ENCODE peak calls at places on chromosomes 16 and 17, in six cellular contexts. G is HCT116, Y is GM12878, L is K562, A is upper lobe of left lung, U is HepG2. X is an unnamed sample.

GRCh38 chr16:52283581-52284375 is 263.2 kb downstream of the TOX3 start:
- ATAC-seq in G (no peak), A (no peak), Y (no peak), U (no peak), L (no peak), X (no peak)

GRCh38 chr16:53094013-53094630 is 39.3 kb downstream of the CHD9 start:
- ATAC-seq in A (no peak), Y (peak; percentile 55), L (peak; percentile 82), U (no peak), G (peak; percentile 79), X (no peak)

GRCh38 chr17:47358652-47359051 is 34.9 kb downstream of the EFCAB13 start:
- ATAC-seq in U (no peak), A (no peak), G (no peak), Y (no peak), L (no peak), X (no peak)

GRCh38 chr16:56824335-56824734 is 40.7 kb upstream of the SLC12A3 start:
- ATAC-seq in G (peak; percentile 83), U (peak; percentile 94), Y (peak; percentile 58), L (peak; percentile 72), A (peak; percentile 35), X (no peak)

GRCh38 chr17:9204623-9205329 is 183.5 kb downstream of the NTN1 start:
- ATAC-seq in G (no peak), A (no peak), L (no peak), Y (no peak), U (no peak), X (no peak)

GRCh38 chr16:50842013-50842505 is 100.2 kb downstream of the CYLD start:
- ATAC-seq in Y (no peak), G (no peak), L (no peak), U (peak; percentile 12), A (no peak), X (no peak)

GRCh38 chr17:31489295-31490018 is 98.0 kb downstream of the RAB11FIP4 start:
- ATAC-seq in L (peak; percentile 71), G (peak; percentile 27), Y (no peak), U (peak; percentile 28), A (no peak), X (no peak)

GRCh38 chr17:6509295-6509771 is 47.0 kb downstream of the PITPNM3 start:
- ATAC-seq in Y (no peak), A (no peak), U (no peak), L (peak; percentile 87), G (peak; percentile 48), X (no peak)

GRCh38 chr17:37768438-37768837 is 23.6 kb upstream of the HNF1B start:
- ATAC-seq in L (no peak), U (no peak), G (no peak), A (no peak), Y (peak; percentile 3), X (no peak)

GRCh38 chr17:58956997-58957724 is 149.5 kb downstream of the TRIM37 start:
- ATAC-seq in L (no peak), G (no peak), A (no peak), Y (no peak), U (no peak), X (no peak)

GRCh38 chr16:82311528-82311927 is 141.5 kb upstream of the MPHOSPH6 start:
- ATAC-seq in U (no peak), L (no peak), A (no peak), Y (no peak), G (no peak), X (no peak)

GRCh38 chr16:79707867-79708266 is 107.3 kb upstream of the MAF start:
- ATAC-seq in G (no peak), Y (no peak), A (peak; percentile 92), U (no peak), L (no peak), X (peak; percentile 93)

GRCh38 chr16:58411736-58412614 is 19.7 kb downstream of the GINS3 start:
- ATAC-seq in L (peak; percentile 92), Y (no peak), U (peak; percentile 75), A (no peak), G (peak; percentile 42), X (no peak)

GRCh38 chr17:31131299-31131698 is 36.5 kb downstream of the NF1 start:
- ATAC-seq in Y (no peak), A (no peak), L (no peak), G (no peak), U (no peak), X (no peak)

GRCh38 chr17:57327176-57327970 is 71.0 kb downstream of the MSI2 start:
- ATAC-seq in A (no peak), Y (no peak), G (no peak), U (no peak), L (no peak), X (no peak)

GRCh38 chr17:74998783-74999182 is 11.4 kb downstream of the CDR2L start:
- ATAC-seq in Y (no peak), A (no peak), L (peak; percentile 31), G (no peak), U (no peak), X (no peak)

GRCh38 chr16:1770328-1771071 is 843 bp downstream of the NME3 start:
- ATAC-seq in A (peak; percentile 22), U (no peak), Y (peak; percentile 38), G (peak; percentile 52), L (peak; percentile 5), X (peak; percentile 40)

GRCh38 chr17:27489045-27489715 is 32.9 kb downstream of the KSR1 start:
- ATAC-seq in L (no peak), U (no peak), A (peak; percentile 94), Y (no peak), G (peak; percentile 67), X (peak; percentile 87)

GRCh38 chr17:4837471-4838305 is 4.5 kb downstream of the MINK1 start:
- ATAC-seq in L (no peak), U (no peak), Y (no peak), A (no peak), G (no peak), X (no peak)

GRCh38 chr16:553601-554296 is 6.4 kb upstream of the PRR35 start:
- ATAC-seq in U (no peak), Y (no peak), A (no peak), L (no peak), G (no peak), X (no peak)

GRCh38 chr17:29778936-29779811 is 150.9 kb downstream of the SSH2 start:
- ATAC-seq in Y (peak; percentile 100), G (peak; percentile 96), L (peak; percentile 97), A (peak; percentile 91), U (peak; percentile 79), X (peak; percentile 91)
- TF ChIP-seq POLR2AphosphoS5 in Y (no peak), G (no peak), L (no peak), A (no peak), U (no peak), X (peak; percentile 19)

GRCh38 chr16:20830372-20830771 is 24.0 kb downstream of the REXO5 start:
- ATAC-seq in Y (no peak), G (no peak), A (no peak), U (no peak), L (no peak), X (no peak)
- TF ChIP-seq POLR2A in Y (no peak), G (no peak), A (no peak), U (no peak), L (no peak), X (no peak)

DNA sequence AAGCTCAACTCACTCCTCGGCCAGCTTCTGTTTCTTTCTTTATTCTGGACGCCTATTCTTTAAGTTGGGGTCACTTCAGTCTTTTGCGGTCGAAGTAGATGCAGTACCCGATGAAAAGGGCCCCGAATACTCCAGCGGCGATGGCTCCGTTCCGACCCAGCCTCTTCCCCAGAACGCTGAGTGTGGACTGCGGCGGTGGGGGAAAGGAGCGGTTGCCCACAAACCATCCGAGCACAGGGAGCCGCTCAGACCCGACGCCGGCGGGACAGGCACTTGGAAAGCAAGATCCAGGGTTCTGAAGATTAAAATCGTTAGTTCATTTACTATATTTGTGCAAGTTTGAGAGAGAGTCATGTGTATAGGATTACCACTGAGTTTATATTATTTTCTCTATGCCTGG is 22.5 kb downstream of the SLFN12L start:
- ATAC-seq in U (no peak), Y (no peak), L (no peak), G (no peak), A (no peak), X (no peak)
- TF ChIP-seq CTCF in U (no peak), Y (no peak), L (no peak), G (no peak), A (no peak), X (no peak)

GRCh38 chr16:12546918-12547607 is 256.6 kb downstream of the CPPED1 start:
- ATAC-seq in U (no peak), A (no peak), Y (peak; percentile 68), G (no peak), L (no peak), X (no peak)
- TF ChIP-seq POLR2AphosphoS5 in U (no peak), A (no peak), Y (no peak), G (no peak), L (no peak), X (no peak)

GRCh38 chr17:39461113-39461910 is at the start of gene CDK12:
- ATAC-seq in Y (peak; percentile 87), G (peak; percentile 95), A (peak; percentile 95), U (peak; percentile 86), L (peak; percentile 84), X (peak; percentile 85)
- TF ChIP-seq POLR2A in Y (peak; percentile 96), G (peak; percentile 93), A (no peak), U (peak; percentile 97), L (peak; percentile 99), X (peak; percentile 83)

GRCh38 chr16:85327731-85328664 is 215.7 kb upstream of the CIBAR2 start:
- ATAC-seq in L (peak; percentile 89), U (peak; percentile 28), G (peak; percentile 48), A (no peak), Y (no peak), X (no peak)
- TF ChIP-seq CTCF in L (no peak), U (no peak), G (no peak), A (no peak), Y (no peak), X (no peak)

DNA sequence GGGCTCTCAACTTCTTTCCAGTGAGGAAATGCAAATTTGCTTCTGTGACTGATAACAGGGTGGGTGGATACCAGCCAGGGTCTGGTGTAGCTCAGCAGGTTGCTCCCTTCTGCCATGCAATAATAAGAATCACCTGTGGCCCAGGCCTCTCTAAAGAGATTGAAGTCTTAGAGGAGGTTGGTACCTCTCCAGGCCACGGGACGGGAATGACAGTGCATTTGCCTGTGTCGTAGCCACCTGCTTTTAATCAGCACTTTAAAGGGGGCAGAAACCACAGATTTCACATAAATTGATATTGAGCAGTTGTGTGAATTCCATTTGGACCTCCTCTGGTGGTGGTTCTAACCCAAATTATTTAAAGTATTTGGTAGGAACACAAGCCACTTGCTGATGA is 246.9 kb downstream of the PRKCA start:
- ATAC-seq in L (no peak), U (no peak), A (no peak), Y (no peak), G (peak; percentile 13), X (no peak)
- TF ChIP-seq POLR2AphosphoS5 in L (no peak), U (no peak), A (no peak), Y (no peak), G (no peak), X (no peak)

GRCh38 chr17:40309031-40309937 is at the start of gene RARA:
- ATAC-seq in L (peak; percentile 80), G (no peak), A (peak; percentile 72), Y (peak; percentile 68), U (peak; percentile 74), X (peak; percentile 50)
- TF ChIP-seq POLR2A in L (no peak), G (no peak), A (no peak), Y (no peak), U (no peak), X (no peak)